ENCODE peak calls at places on chromosomes 16 and 17, in nine cellular contexts. One of them, this sample, is unnamed.

GRCh38 chr16:56401482-56401881 is 23.9 kb downstream of the AMFR start:
- DNase-seq in adrenal gland: peak
- DNase-seq in esophagus squamous epithelium: no peak
- DNase-seq in A549: peak
- DNase-seq in stomach: no peak
- DNase-seq in ovary: no peak
- DNase-seq in transverse colon: no peak
- DNase-seq in sigmoid colon: no peak
- DNase-seq in uterus: no peak
- DNase-seq in this sample: no peak

GRCh38 chr17:42682400-42683384 is at the start of gene CNTNAP1:
- DNase-seq in A549: peak
- DNase-seq in uterus: peak
- DNase-seq in stomach: peak
- DNase-seq in esophagus squamous epithelium: no peak
- DNase-seq in sigmoid colon: peak
- DNase-seq in transverse colon: peak
- DNase-seq in adrenal gland: peak
- DNase-seq in ovary: peak
- DNase-seq in this sample: peak

GRCh38 chr17:57400648-57401047 is 144.3 kb downstream of the MSI2 start:
- DNase-seq in sigmoid colon: no peak
- DNase-seq in stomach: no peak
- DNase-seq in esophagus squamous epithelium: no peak
- DNase-seq in adrenal gland: no peak
- DNase-seq in ovary: no peak
- DNase-seq in A549: peak
- DNase-seq in transverse colon: no peak
- DNase-seq in uterus: no peak
- DNase-seq in this sample: no peak

GRCh38 chr17:11880714-11881113 is 116.6 kb downstream of the ZNF18 start:
- DNase-seq in sigmoid colon: no peak
- DNase-seq in ovary: no peak
- DNase-seq in transverse colon: peak
- DNase-seq in stomach: no peak
- DNase-seq in adrenal gland: no peak
- DNase-seq in A549: peak
- DNase-seq in uterus: no peak
- DNase-seq in esophagus squamous epithelium: no peak
- DNase-seq in this sample: no peak

GRCh38 chr17:10585529-10585928 is 36.1 kb upstream of the MYH2 start:
- DNase-seq in esophagus squamous epithelium: no peak
- DNase-seq in adrenal gland: no peak
- DNase-seq in uterus: no peak
- DNase-seq in ovary: no peak
- DNase-seq in A549: no peak
- DNase-seq in sigmoid colon: no peak
- DNase-seq in stomach: no peak
- DNase-seq in transverse colon: no peak
- DNase-seq in this sample: no peak

GRCh38 chr17:19876524-19877161 is 8.9 kb upstream of the ULK2 start:
- DNase-seq in esophagus squamous epithelium: no peak
- DNase-seq in transverse colon: peak
- DNase-seq in stomach: no peak
- DNase-seq in adrenal gland: peak
- DNase-seq in ovary: no peak
- DNase-seq in A549: no peak
- DNase-seq in uterus: no peak
- DNase-seq in sigmoid colon: peak
- DNase-seq in this sample: peak

GRCh38 chr17:50114849-50115357 is 15.1 kb downstream of the SAMD14 start:
- DNase-seq in adrenal gland: peak
- DNase-seq in uterus: no peak
- DNase-seq in sigmoid colon: no peak
- DNase-seq in A549: peak
- DNase-seq in esophagus squamous epithelium: no peak
- DNase-seq in ovary: no peak
- DNase-seq in stomach: peak
- DNase-seq in transverse colon: peak
- DNase-seq in this sample: no peak

GRCh38 chr16:85571563-85571812 is 41.6 kb upstream of the GSE1 start:
- DNase-seq in ovary: no peak
- DNase-seq in sigmoid colon: no peak
- DNase-seq in A549: no peak
- DNase-seq in esophagus squamous epithelium: no peak
- DNase-seq in uterus: no peak
- DNase-seq in stomach: no peak
- DNase-seq in transverse colon: no peak
- DNase-seq in adrenal gland: no peak
- DNase-seq in this sample: no peak

GRCh38 chr16:85144026-85144915 is 32.0 kb upstream of the CIBAR2 start:
- DNase-seq in uterus: no peak
- DNase-seq in transverse colon: no peak
- DNase-seq in adrenal gland: no peak
- DNase-seq in stomach: no peak
- DNase-seq in sigmoid colon: no peak
- DNase-seq in ovary: no peak
- DNase-seq in A549: no peak
- DNase-seq in esophagus squamous epithelium: no peak
- DNase-seq in this sample: no peak

GRCh38 chr17:77439382-77440013 is 298.7 kb downstream of the SEC14L1 start:
- DNase-seq in ovary: no peak
- DNase-seq in stomach: no peak
- DNase-seq in transverse colon: no peak
- DNase-seq in esophagus squamous epithelium: no peak
- DNase-seq in sigmoid colon: no peak
- DNase-seq in uterus: no peak
- DNase-seq in A549: no peak
- DNase-seq in adrenal gland: no peak
- DNase-seq in this sample: no peak

GRCh38 chr17:58268774-58269556 is 11.8 kb downstream of the MPO start:
- DNase-seq in esophagus squamous epithelium: no peak
- DNase-seq in adrenal gland: no peak
- DNase-seq in uterus: no peak
- DNase-seq in stomach: no peak
- DNase-seq in A549: no peak
- DNase-seq in transverse colon: no peak
- DNase-seq in ovary: no peak
- DNase-seq in sigmoid colon: no peak
- DNase-seq in this sample: no peak

GRCh38 chr17:80795090-80795609 is 196.5 kb upstream of the CHMP6 start:
- DNase-seq in sigmoid colon: peak
- DNase-seq in esophagus squamous epithelium: no peak
- DNase-seq in uterus: no peak
- DNase-seq in ovary: no peak
- DNase-seq in adrenal gland: no peak
- DNase-seq in A549: no peak
- DNase-seq in transverse colon: no peak
- DNase-seq in stomach: no peak
- DNase-seq in this sample: no peak

GRCh38 chr17:44004761-44005526 is 522 bp downstream of the NAGS start:
- DNase-seq in ovary: no peak
- DNase-seq in adrenal gland: no peak
- DNase-seq in sigmoid colon: no peak
- DNase-seq in stomach: peak
- DNase-seq in transverse colon: peak
- DNase-seq in uterus: peak
- DNase-seq in esophagus squamous epithelium: no peak
- DNase-seq in A549: no peak
- DNase-seq in this sample: peak
- H3K27ac ChIP-seq in ovary: no peak
- H3K27ac ChIP-seq in adrenal gland: peak
- H3K27ac ChIP-seq in sigmoid colon: no peak
- H3K27ac ChIP-seq in stomach: no peak
- H3K27ac ChIP-seq in transverse colon: peak
- H3K27ac ChIP-seq in uterus: no peak
- H3K27ac ChIP-seq in esophagus squamous epithelium: no peak
- H3K27ac ChIP-seq in A549: no peak
- H3K27ac ChIP-seq in this sample: peak

GRCh38 chr17:21174719-21175118 is 39.2 kb downstream of the TMEM11 start:
- DNase-seq in A549: no peak
- DNase-seq in uterus: peak
- DNase-seq in transverse colon: no peak
- DNase-seq in adrenal gland: no peak
- DNase-seq in sigmoid colon: no peak
- DNase-seq in stomach: peak
- DNase-seq in esophagus squamous epithelium: no peak
- DNase-seq in ovary: peak
- DNase-seq in this sample: peak

GRCh38 chr17:21174186-21174585 is 39.8 kb downstream of the TMEM11 start:
- DNase-seq in ovary: no peak
- DNase-seq in esophagus squamous epithelium: no peak
- DNase-seq in A549: no peak
- DNase-seq in transverse colon: no peak
- DNase-seq in uterus: no peak
- DNase-seq in sigmoid colon: no peak
- DNase-seq in stomach: peak
- DNase-seq in adrenal gland: no peak
- DNase-seq in this sample: peak

GRCh38 chr17:21177854-21178600 is 35.9 kb downstream of the TMEM11 start:
- DNase-seq in adrenal gland: no peak
- DNase-seq in stomach: peak
- DNase-seq in transverse colon: no peak
- DNase-seq in ovary: no peak
- DNase-seq in A549: no peak
- DNase-seq in esophagus squamous epithelium: no peak
- DNase-seq in sigmoid colon: peak
- DNase-seq in uterus: no peak
- DNase-seq in this sample: no peak

GRCh38 chr17:21177401-21177800 is 36.6 kb downstream of the TMEM11 start:
- DNase-seq in adrenal gland: no peak
- DNase-seq in sigmoid colon: peak
- DNase-seq in stomach: peak
- DNase-seq in transverse colon: no peak
- DNase-seq in uterus: no peak
- DNase-seq in A549: no peak
- DNase-seq in ovary: no peak
- DNase-seq in esophagus squamous epithelium: no peak
- DNase-seq in this sample: no peak

DNA sequence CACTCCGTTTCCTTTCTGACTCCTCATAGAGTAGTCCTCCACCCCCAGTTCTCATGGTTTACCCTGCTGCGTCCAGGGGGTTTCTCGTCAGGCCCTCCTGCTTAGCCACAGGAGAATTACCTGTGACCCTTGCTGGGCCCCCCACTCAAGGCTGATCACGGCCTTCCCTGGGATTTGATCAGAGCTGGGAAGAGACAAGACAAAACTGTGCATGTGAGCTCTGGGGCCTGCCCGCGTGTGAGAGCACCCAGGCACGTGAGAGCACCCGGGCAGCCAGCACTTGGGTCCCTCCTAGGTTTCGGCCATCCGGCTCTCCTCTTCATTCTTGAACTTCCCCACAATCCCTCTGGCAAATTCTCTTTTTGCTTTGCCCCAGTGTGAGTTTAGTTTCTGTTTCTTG is 37.0 kb downstream of the TMEM11 start:
- DNase-seq in esophagus squamous epithelium: no peak
- DNase-seq in transverse colon: no peak
- DNase-seq in sigmoid colon: peak
- DNase-seq in stomach: peak
- DNase-seq in ovary: no peak
- DNase-seq in adrenal gland: no peak
- DNase-seq in uterus: no peak
- DNase-seq in A549: no peak
- DNase-seq in this sample: no peak
- TF ChIP-seq POLR2A in esophagus squamous epithelium: no peak
- TF ChIP-seq POLR2A in transverse colon: no peak
- TF ChIP-seq POLR2A in sigmoid colon: no peak
- TF ChIP-seq POLR2A in stomach: no peak
- TF ChIP-seq POLR2A in ovary: no peak
- TF ChIP-seq POLR2A in adrenal gland: no peak
- TF ChIP-seq POLR2A in uterus: no peak
- TF ChIP-seq POLR2A in A549: no peak
- TF ChIP-seq POLR2A in this sample: no peak

GRCh38 chr16:23158114-23158513 is 8.9 kb upstream of the USP31 start:
- DNase-seq in sigmoid colon: no peak
- DNase-seq in adrenal gland: no peak
- DNase-seq in stomach: no peak
- DNase-seq in ovary: no peak
- DNase-seq in esophagus squamous epithelium: no peak
- DNase-seq in uterus: no peak
- DNase-seq in transverse colon: no peak
- DNase-seq in A549: no peak
- DNase-seq in this sample: no peak

GRCh38 chr16:23155445-23156049 is 6.3 kb upstream of the USP31 start:
- DNase-seq in transverse colon: peak
- DNase-seq in stomach: peak
- DNase-seq in ovary: no peak
- DNase-seq in A549: peak
- DNase-seq in esophagus squamous epithelium: no peak
- DNase-seq in uterus: no peak
- DNase-seq in sigmoid colon: no peak
- DNase-seq in adrenal gland: peak
- DNase-seq in this sample: no peak

GRCh38 chr16:23156110-23156509 is 6.9 kb upstream of the USP31 start:
- DNase-seq in adrenal gland: no peak
- DNase-seq in stomach: no peak
- DNase-seq in sigmoid colon: no peak
- DNase-seq in A549: no peak
- DNase-seq in esophagus squamous epithelium: no peak
- DNase-seq in uterus: no peak
- DNase-seq in ovary: no peak
- DNase-seq in transverse colon: no peak
- DNase-seq in this sample: no peak

GRCh38 chr16:23160082-23160481 is 10.8 kb upstream of the USP31 start:
- DNase-seq in ovary: no peak
- DNase-seq in transverse colon: no peak
- DNase-seq in adrenal gland: no peak
- DNase-seq in sigmoid colon: no peak
- DNase-seq in A549: no peak
- DNase-seq in uterus: no peak
- DNase-seq in stomach: no peak
- DNase-seq in esophagus squamous epithelium: no peak
- DNase-seq in this sample: no peak

DNA sequence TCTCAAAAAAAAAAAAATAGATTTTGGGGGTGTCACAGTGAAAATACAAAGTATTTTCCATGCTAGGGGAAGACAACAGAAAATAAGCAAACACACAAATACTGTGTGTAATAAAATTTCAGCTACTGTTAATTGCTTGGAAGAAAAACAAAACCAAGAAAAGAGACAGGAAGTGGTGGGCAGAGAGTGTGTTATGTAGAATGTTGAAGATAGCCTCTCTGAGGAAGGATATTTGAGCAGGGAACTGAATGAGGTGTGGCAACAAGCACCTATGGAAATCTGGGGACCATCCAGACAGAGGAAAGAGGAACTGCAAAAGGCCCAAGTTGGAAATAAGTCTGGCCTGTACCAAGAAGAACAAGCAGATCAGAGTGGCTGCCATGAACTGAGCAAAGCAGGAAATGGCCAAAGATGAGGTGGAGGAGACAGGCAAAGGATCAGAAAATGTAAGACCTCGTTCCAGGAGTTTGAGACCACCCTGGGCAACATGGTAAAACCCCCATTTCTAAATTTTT is 7.8 kb upstream of the USP31 start:
- DNase-seq in esophagus squamous epithelium: no peak
- DNase-seq in A549: no peak
- DNase-seq in sigmoid colon: no peak
- DNase-seq in transverse colon: no peak
- DNase-seq in uterus: no peak
- DNase-seq in stomach: no peak
- DNase-seq in ovary: no peak
- DNase-seq in adrenal gland: no peak
- DNase-seq in this sample: no peak
- H3K27ac ChIP-seq in esophagus squamous epithelium: no peak
- H3K27ac ChIP-seq in A549: no peak
- H3K27ac ChIP-seq in sigmoid colon: no peak
- H3K27ac ChIP-seq in transverse colon: no peak
- H3K27ac ChIP-seq in uterus: no peak
- H3K27ac ChIP-seq in stomach: no peak
- H3K27ac ChIP-seq in ovary: no peak
- H3K27ac ChIP-seq in adrenal gland: no peak
- H3K27ac ChIP-seq in this sample: no peak

GRCh38 chr17:81833160-81833920 is at the start of gene MCRIP1:
- DNase-seq in transverse colon: peak
- DNase-seq in esophagus squamous epithelium: peak
- DNase-seq in uterus: peak
- DNase-seq in ovary: peak
- DNase-seq in sigmoid colon: peak
- DNase-seq in stomach: peak
- DNase-seq in A549: peak
- DNase-seq in adrenal gland: peak
- DNase-seq in this sample: peak
- TF ChIP-seq POLR2A in transverse colon: peak
- TF ChIP-seq POLR2A in esophagus squamous epithelium: peak
- TF ChIP-seq POLR2A in uterus: peak
- TF ChIP-seq POLR2A in ovary: peak
- TF ChIP-seq POLR2A in sigmoid colon: peak
- TF ChIP-seq POLR2A in stomach: peak
- TF ChIP-seq POLR2A in A549: peak
- TF ChIP-seq POLR2A in adrenal gland: peak
- TF ChIP-seq POLR2A in this sample: peak